ENCODE peak calls at places on chromosomes 2 and 18, in five cellular contexts. One of them, this sample, is unnamed.

GRCh38 chr2:182819412-182819811 is 47.0 kb downstream of the FRZB start:
- DNase-seq in mesothelial cell of epicardium: no peak
- DNase-seq in stimulated activated CD4-positive, alpha-beta T cell treated with anti-CD3 and anti-CD28 coated beads, Interleukin-1b, Interleukin-23, amount 100 ng/mL, for 1 hour: no peak
- DNase-seq in RPMI7951: no peak
- DNase-seq in Calu3: no peak
- DNase-seq in this sample: no peak

GRCh38 chr18:79493211-79493800 is 97.6 kb downstream of the NFATC1 start:
- DNase-seq in mesothelial cell of epicardium: no peak
- DNase-seq in stimulated activated CD4-positive, alpha-beta T cell treated with anti-CD3 and anti-CD28 coated beads, Interleukin-1b, Interleukin-23, amount 100 ng/mL, for 1 hour: no peak
- DNase-seq in RPMI7951: no peak
- DNase-seq in Calu3: no peak
- DNase-seq in this sample: no peak

GRCh38 chr2:1070601-1071000 is 120.0 kb downstream of the SNTG2 start:
- DNase-seq in mesothelial cell of epicardium: no peak
- DNase-seq in stimulated activated CD4-positive, alpha-beta T cell treated with anti-CD3 and anti-CD28 coated beads, Interleukin-1b, Interleukin-23, amount 100 ng/mL, for 1 hour: no peak
- DNase-seq in RPMI7951: no peak
- DNase-seq in Calu3: no peak
- DNase-seq in this sample: no peak

GRCh38 chr2:46029332-46029811 is 267.8 kb upstream of the EPAS1 start:
- DNase-seq in mesothelial cell of epicardium: no peak
- DNase-seq in stimulated activated CD4-positive, alpha-beta T cell treated with anti-CD3 and anti-CD28 coated beads, Interleukin-1b, Interleukin-23, amount 100 ng/mL, for 1 hour: no peak
- DNase-seq in RPMI7951: peak
- DNase-seq in Calu3: no peak
- DNase-seq in this sample: no peak

GRCh38 chr2:179338681-179339080 is 74.0 kb upstream of the SESTD1 start:
- DNase-seq in mesothelial cell of epicardium: no peak
- DNase-seq in stimulated activated CD4-positive, alpha-beta T cell treated with anti-CD3 and anti-CD28 coated beads, Interleukin-1b, Interleukin-23, amount 100 ng/mL, for 1 hour: no peak
- DNase-seq in RPMI7951: no peak
- DNase-seq in Calu3: no peak
- DNase-seq in this sample: no peak

GRCh38 chr2:216051350-216051749 is 30.3 kb downstream of the PECR start:
- DNase-seq in mesothelial cell of epicardium: no peak
- DNase-seq in stimulated activated CD4-positive, alpha-beta T cell treated with anti-CD3 and anti-CD28 coated beads, Interleukin-1b, Interleukin-23, amount 100 ng/mL, for 1 hour: no peak
- DNase-seq in RPMI7951: no peak
- DNase-seq in Calu3: no peak
- DNase-seq in this sample: no peak

GRCh38 chr2:127193164-127193947 is 26.7 kb downstream of the CYP27C1 start:
- DNase-seq in mesothelial cell of epicardium: no peak
- DNase-seq in stimulated activated CD4-positive, alpha-beta T cell treated with anti-CD3 and anti-CD28 coated beads, Interleukin-1b, Interleukin-23, amount 100 ng/mL, for 1 hour: no peak
- DNase-seq in RPMI7951: peak
- DNase-seq in Calu3: no peak
- DNase-seq in this sample: no peak

GRCh38 chr2:185255566-185255965 is 483.0 kb upstream of the FSIP2 start:
- DNase-seq in mesothelial cell of epicardium: no peak
- DNase-seq in stimulated activated CD4-positive, alpha-beta T cell treated with anti-CD3 and anti-CD28 coated beads, Interleukin-1b, Interleukin-23, amount 100 ng/mL, for 1 hour: no peak
- DNase-seq in RPMI7951: no peak
- DNase-seq in Calu3: peak
- DNase-seq in this sample: no peak

GRCh38 chr2:45169339-45170190 is 160.3 kb upstream of the SIX2 start:
- DNase-seq in mesothelial cell of epicardium: no peak
- DNase-seq in stimulated activated CD4-positive, alpha-beta T cell treated with anti-CD3 and anti-CD28 coated beads, Interleukin-1b, Interleukin-23, amount 100 ng/mL, for 1 hour: no peak
- DNase-seq in RPMI7951: no peak
- DNase-seq in Calu3: peak
- DNase-seq in this sample: no peak

GRCh38 chr2:213959589-213959988 is 451.3 kb upstream of the VWC2L start:
- DNase-seq in mesothelial cell of epicardium: no peak
- DNase-seq in stimulated activated CD4-positive, alpha-beta T cell treated with anti-CD3 and anti-CD28 coated beads, Interleukin-1b, Interleukin-23, amount 100 ng/mL, for 1 hour: no peak
- DNase-seq in RPMI7951: no peak
- DNase-seq in Calu3: no peak
- DNase-seq in this sample: no peak

GRCh38 chr18:76134631-76135030 is 360.4 kb downstream of the ZNF516 start:
- DNase-seq in mesothelial cell of epicardium: no peak
- DNase-seq in stimulated activated CD4-positive, alpha-beta T cell treated with anti-CD3 and anti-CD28 coated beads, Interleukin-1b, Interleukin-23, amount 100 ng/mL, for 1 hour: no peak
- DNase-seq in RPMI7951: no peak
- DNase-seq in Calu3: no peak
- DNase-seq in this sample: no peak

GRCh38 chr18:57854726-57855125 is 51.6 kb upstream of the ATP8B1 start:
- DNase-seq in mesothelial cell of epicardium: no peak
- DNase-seq in stimulated activated CD4-positive, alpha-beta T cell treated with anti-CD3 and anti-CD28 coated beads, Interleukin-1b, Interleukin-23, amount 100 ng/mL, for 1 hour: no peak
- DNase-seq in RPMI7951: no peak
- DNase-seq in Calu3: no peak
- DNase-seq in this sample: no peak

GRCh38 chr2:46074501-46074900 is 222.7 kb upstream of the EPAS1 start:
- DNase-seq in mesothelial cell of epicardium: no peak
- DNase-seq in stimulated activated CD4-positive, alpha-beta T cell treated with anti-CD3 and anti-CD28 coated beads, Interleukin-1b, Interleukin-23, amount 100 ng/mL, for 1 hour: no peak
- DNase-seq in RPMI7951: no peak
- DNase-seq in Calu3: no peak
- DNase-seq in this sample: no peak

GRCh38 chr2:47274054-47274779 is 119.1 kb upstream of the STPG4 start:
- DNase-seq in mesothelial cell of epicardium: no peak
- DNase-seq in stimulated activated CD4-positive, alpha-beta T cell treated with anti-CD3 and anti-CD28 coated beads, Interleukin-1b, Interleukin-23, amount 100 ng/mL, for 1 hour: no peak
- DNase-seq in RPMI7951: peak
- DNase-seq in Calu3: no peak
- DNase-seq in this sample: no peak

GRCh38 chr2:72917138-72917874 is at the start of gene EMX1:
- DNase-seq in mesothelial cell of epicardium: no peak
- DNase-seq in stimulated activated CD4-positive, alpha-beta T cell treated with anti-CD3 and anti-CD28 coated beads, Interleukin-1b, Interleukin-23, amount 100 ng/mL, for 1 hour: no peak
- DNase-seq in RPMI7951: no peak
- DNase-seq in Calu3: peak
- DNase-seq in this sample: no peak

GRCh38 chr2:231644426-231644825 is 51.8 kb downstream of the TEX44 start:
- DNase-seq in mesothelial cell of epicardium: no peak
- DNase-seq in stimulated activated CD4-positive, alpha-beta T cell treated with anti-CD3 and anti-CD28 coated beads, Interleukin-1b, Interleukin-23, amount 100 ng/mL, for 1 hour: no peak
- DNase-seq in RPMI7951: no peak
- DNase-seq in Calu3: no peak
- DNase-seq in this sample: no peak

GRCh38 chr2:10709290-10709939 is 12.0 kb upstream of the ATP6V1C2 start:
- DNase-seq in mesothelial cell of epicardium: no peak
- DNase-seq in stimulated activated CD4-positive, alpha-beta T cell treated with anti-CD3 and anti-CD28 coated beads, Interleukin-1b, Interleukin-23, amount 100 ng/mL, for 1 hour: no peak
- DNase-seq in RPMI7951: no peak
- DNase-seq in Calu3: peak
- DNase-seq in this sample: no peak

GRCh38 chr2:8575810-8576423 is 105.9 kb upstream of the ID2 start:
- DNase-seq in mesothelial cell of epicardium: no peak
- DNase-seq in stimulated activated CD4-positive, alpha-beta T cell treated with anti-CD3 and anti-CD28 coated beads, Interleukin-1b, Interleukin-23, amount 100 ng/mL, for 1 hour: no peak
- DNase-seq in RPMI7951: no peak
- DNase-seq in Calu3: no peak
- DNase-seq in this sample: no peak

GRCh38 chr18:44778788-44779187 is 98.1 kb downstream of the SETBP1 start:
- DNase-seq in mesothelial cell of epicardium: no peak
- DNase-seq in stimulated activated CD4-positive, alpha-beta T cell treated with anti-CD3 and anti-CD28 coated beads, Interleukin-1b, Interleukin-23, amount 100 ng/mL, for 1 hour: no peak
- DNase-seq in RPMI7951: no peak
- DNase-seq in Calu3: no peak
- DNase-seq in this sample: no peak

GRCh38 chr2:2148776-2149175 is 182.3 kb downstream of the MYT1L start:
- DNase-seq in mesothelial cell of epicardium: no peak
- DNase-seq in stimulated activated CD4-positive, alpha-beta T cell treated with anti-CD3 and anti-CD28 coated beads, Interleukin-1b, Interleukin-23, amount 100 ng/mL, for 1 hour: no peak
- DNase-seq in RPMI7951: no peak
- DNase-seq in Calu3: no peak
- DNase-seq in this sample: no peak

GRCh38 chr2:218367415-218368149 is 10.9 kb downstream of the CATIP start:
- DNase-seq in mesothelial cell of epicardium: no peak
- DNase-seq in stimulated activated CD4-positive, alpha-beta T cell treated with anti-CD3 and anti-CD28 coated beads, Interleukin-1b, Interleukin-23, amount 100 ng/mL, for 1 hour: peak
- DNase-seq in RPMI7951: peak
- DNase-seq in Calu3: peak
- DNase-seq in this sample: no peak

GRCh38 chr2:24907106-24907505 is 12.9 kb downstream of the ADCY3 start:
- DNase-seq in mesothelial cell of epicardium: no peak
- DNase-seq in stimulated activated CD4-positive, alpha-beta T cell treated with anti-CD3 and anti-CD28 coated beads, Interleukin-1b, Interleukin-23, amount 100 ng/mL, for 1 hour: no peak
- DNase-seq in RPMI7951: peak
- DNase-seq in Calu3: no peak
- DNase-seq in this sample: no peak

GRCh38 chr18:48808476-48808875 is 142.3 kb downstream of the SMAD7 start:
- DNase-seq in mesothelial cell of epicardium: no peak
- DNase-seq in stimulated activated CD4-positive, alpha-beta T cell treated with anti-CD3 and anti-CD28 coated beads, Interleukin-1b, Interleukin-23, amount 100 ng/mL, for 1 hour: no peak
- DNase-seq in RPMI7951: peak
- DNase-seq in Calu3: no peak
- DNase-seq in this sample: no peak

GRCh38 chr2:216666461-216667233 is 28.7 kb downstream of the IGFBP5 start:
- DNase-seq in mesothelial cell of epicardium: no peak
- DNase-seq in stimulated activated CD4-positive, alpha-beta T cell treated with anti-CD3 and anti-CD28 coated beads, Interleukin-1b, Interleukin-23, amount 100 ng/mL, for 1 hour: peak
- DNase-seq in RPMI7951: peak
- DNase-seq in Calu3: peak
- DNase-seq in this sample: peak

GRCh38 chr2:27795868-27796277 is 24.4 kb downstream of the MRPL33 start:
- DNase-seq in mesothelial cell of epicardium: no peak
- DNase-seq in stimulated activated CD4-positive, alpha-beta T cell treated with anti-CD3 and anti-CD28 coated beads, Interleukin-1b, Interleukin-23, amount 100 ng/mL, for 1 hour: no peak
- DNase-seq in RPMI7951: peak
- DNase-seq in Calu3: no peak
- DNase-seq in this sample: no peak

GRCh38 chr2:202238234-202239197 is at the start of gene SUMO1:
- DNase-seq in mesothelial cell of epicardium: peak
- DNase-seq in stimulated activated CD4-positive, alpha-beta T cell treated with anti-CD3 and anti-CD28 coated beads, Interleukin-1b, Interleukin-23, amount 100 ng/mL, for 1 hour: peak
- DNase-seq in RPMI7951: peak
- DNase-seq in Calu3: peak
- DNase-seq in this sample: peak

GRCh38 chr2:102238039-102238756 is 51.4 kb downstream of the IL1RL2 start:
- DNase-seq in mesothelial cell of epicardium: no peak
- DNase-seq in stimulated activated CD4-positive, alpha-beta T cell treated with anti-CD3 and anti-CD28 coated beads, Interleukin-1b, Interleukin-23, amount 100 ng/mL, for 1 hour: no peak
- DNase-seq in RPMI7951: peak
- DNase-seq in Calu3: peak
- DNase-seq in this sample: no peak

GRCh38 chr2:107988108-107988507 is 1.8 kb downstream of the SLC5A7 start:
- DNase-seq in mesothelial cell of epicardium: no peak
- DNase-seq in stimulated activated CD4-positive, alpha-beta T cell treated with anti-CD3 and anti-CD28 coated beads, Interleukin-1b, Interleukin-23, amount 100 ng/mL, for 1 hour: no peak
- DNase-seq in RPMI7951: no peak
- DNase-seq in Calu3: no peak
- DNase-seq in this sample: no peak

GRCh38 chr18:35118641-35119040 is 77.4 kb downstream of the MAPRE2 start:
- DNase-seq in mesothelial cell of epicardium: no peak
- DNase-seq in stimulated activated CD4-positive, alpha-beta T cell treated with anti-CD3 and anti-CD28 coated beads, Interleukin-1b, Interleukin-23, amount 100 ng/mL, for 1 hour: no peak
- DNase-seq in RPMI7951: no peak
- DNase-seq in Calu3: no peak
- DNase-seq in this sample: no peak

GRCh38 chr2:7497223-7497622 is 580.0 kb downstream of the RNF144A start:
- DNase-seq in mesothelial cell of epicardium: no peak
- DNase-seq in stimulated activated CD4-positive, alpha-beta T cell treated with anti-CD3 and anti-CD28 coated beads, Interleukin-1b, Interleukin-23, amount 100 ng/mL, for 1 hour: no peak
- DNase-seq in RPMI7951: no peak
- DNase-seq in Calu3: no peak
- DNase-seq in this sample: no peak

GRCh38 chr18:2905802-2906521 is 59.2 kb downstream of the EMILIN2 start:
- DNase-seq in mesothelial cell of epicardium: peak
- DNase-seq in stimulated activated CD4-positive, alpha-beta T cell treated with anti-CD3 and anti-CD28 coated beads, Interleukin-1b, Interleukin-23, amount 100 ng/mL, for 1 hour: no peak
- DNase-seq in RPMI7951: peak
- DNase-seq in Calu3: peak
- DNase-seq in this sample: no peak

GRCh38 chr2:43542285-43542933 is 53.4 kb downstream of the THADA start:
- DNase-seq in mesothelial cell of epicardium: no peak
- DNase-seq in stimulated activated CD4-positive, alpha-beta T cell treated with anti-CD3 and anti-CD28 coated beads, Interleukin-1b, Interleukin-23, amount 100 ng/mL, for 1 hour: no peak
- DNase-seq in RPMI7951: peak
- DNase-seq in Calu3: no peak
- DNase-seq in this sample: no peak

GRCh38 chr18:13269599-13270011 is 51.0 kb downstream of the LDLRAD4 start:
- DNase-seq in mesothelial cell of epicardium: no peak
- DNase-seq in stimulated activated CD4-positive, alpha-beta T cell treated with anti-CD3 and anti-CD28 coated beads, Interleukin-1b, Interleukin-23, amount 100 ng/mL, for 1 hour: no peak
- DNase-seq in RPMI7951: peak
- DNase-seq in Calu3: no peak
- DNase-seq in this sample: no peak

GRCh38 chr2:61266653-61267505 is 104.9 kb downstream of the C2orf74 start:
- DNase-seq in mesothelial cell of epicardium: no peak
- DNase-seq in stimulated activated CD4-positive, alpha-beta T cell treated with anti-CD3 and anti-CD28 coated beads, Interleukin-1b, Interleukin-23, amount 100 ng/mL, for 1 hour: no peak
- DNase-seq in RPMI7951: no peak
- DNase-seq in Calu3: no peak
- DNase-seq in this sample: no peak

GRCh38 chr2:136243638-136244557 is 125.9 kb upstream of the CXCR4 start:
- DNase-seq in mesothelial cell of epicardium: no peak
- DNase-seq in stimulated activated CD4-positive, alpha-beta T cell treated with anti-CD3 and anti-CD28 coated beads, Interleukin-1b, Interleukin-23, amount 100 ng/mL, for 1 hour: no peak
- DNase-seq in RPMI7951: no peak
- DNase-seq in Calu3: no peak
- DNase-seq in this sample: no peak